ENCODE peak calls at places on chromosomes 2 and 18, in six cellular contexts. One of them, this sample, is unnamed.

GRCh38 chr2:199471443-199472057 is 13.8 kb upstream of the SATB2 start:
- DNase-seq in right lobe of liver: peak
- DNase-seq in kidney: peak
- DNase-seq in CD8-positive, alpha-beta T cell: no peak
- DNase-seq in mesendoderm: peak
- DNase-seq in brain microvascular endothelial cell: peak
- DNase-seq in this sample: peak

GRCh38 chr2:101150306-101151140 is 659 bp downstream of the TBC1D8 start:
- DNase-seq in right lobe of liver: peak
- DNase-seq in kidney: peak
- DNase-seq in CD8-positive, alpha-beta T cell: no peak
- DNase-seq in mesendoderm: peak
- DNase-seq in brain microvascular endothelial cell: no peak
- DNase-seq in this sample: no peak

GRCh38 chr2:55604027-55604565 is 13.3 kb downstream of the PPP4R3B start:
- DNase-seq in right lobe of liver: no peak
- DNase-seq in kidney: no peak
- DNase-seq in CD8-positive, alpha-beta T cell: no peak
- DNase-seq in mesendoderm: no peak
- DNase-seq in brain microvascular endothelial cell: no peak
- DNase-seq in this sample: no peak

GRCh38 chr2:188495990-188496431 is 204.3 kb downstream of the GULP1 start:
- DNase-seq in right lobe of liver: no peak
- DNase-seq in kidney: no peak
- DNase-seq in CD8-positive, alpha-beta T cell: no peak
- DNase-seq in mesendoderm: peak
- DNase-seq in brain microvascular endothelial cell: no peak
- DNase-seq in this sample: no peak

GRCh38 chr2:119177838-119178190 is 19.3 kb upstream of the C1QL2 start:
- DNase-seq in right lobe of liver: no peak
- DNase-seq in kidney: no peak
- DNase-seq in CD8-positive, alpha-beta T cell: no peak
- DNase-seq in mesendoderm: no peak
- DNase-seq in brain microvascular endothelial cell: no peak
- DNase-seq in this sample: no peak

GRCh38 chr2:70443078-70443465 is 110.6 kb downstream of the TGFA start:
- DNase-seq in right lobe of liver: no peak
- DNase-seq in kidney: no peak
- DNase-seq in CD8-positive, alpha-beta T cell: no peak
- DNase-seq in mesendoderm: no peak
- DNase-seq in brain microvascular endothelial cell: no peak
- DNase-seq in this sample: no peak

GRCh38 chr18:79509536-79509930 is 113.8 kb downstream of the NFATC1 start:
- DNase-seq in right lobe of liver: peak
- DNase-seq in kidney: peak
- DNase-seq in CD8-positive, alpha-beta T cell: no peak
- DNase-seq in mesendoderm: no peak
- DNase-seq in brain microvascular endothelial cell: no peak
- DNase-seq in this sample: peak

GRCh38 chr2:188452084-188452483 is 160.4 kb downstream of the GULP1 start:
- DNase-seq in right lobe of liver: no peak
- DNase-seq in kidney: no peak
- DNase-seq in CD8-positive, alpha-beta T cell: no peak
- DNase-seq in mesendoderm: no peak
- DNase-seq in brain microvascular endothelial cell: no peak
- DNase-seq in this sample: no peak

GRCh38 chr18:53702480-53702879 is 522.0 kb downstream of the MBD2 start:
- DNase-seq in right lobe of liver: no peak
- DNase-seq in kidney: no peak
- DNase-seq in CD8-positive, alpha-beta T cell: no peak
- DNase-seq in mesendoderm: no peak
- DNase-seq in brain microvascular endothelial cell: no peak
- DNase-seq in this sample: no peak

GRCh38 chr2:40658917-40659316 is 207.0 kb upstream of the SLC8A1 start:
- DNase-seq in right lobe of liver: no peak
- DNase-seq in kidney: no peak
- DNase-seq in CD8-positive, alpha-beta T cell: no peak
- DNase-seq in mesendoderm: peak
- DNase-seq in brain microvascular endothelial cell: peak
- DNase-seq in this sample: no peak

GRCh38 chr2:12404497-12404896 is 312.2 kb upstream of the TRIB2 start:
- DNase-seq in right lobe of liver: no peak
- DNase-seq in kidney: no peak
- DNase-seq in CD8-positive, alpha-beta T cell: no peak
- DNase-seq in mesendoderm: no peak
- DNase-seq in brain microvascular endothelial cell: no peak
- DNase-seq in this sample: no peak

GRCh38 chr2:179272406-179273192 is 8.0 kb upstream of the SESTD1 start:
- DNase-seq in right lobe of liver: no peak
- DNase-seq in kidney: no peak
- DNase-seq in CD8-positive, alpha-beta T cell: no peak
- DNase-seq in mesendoderm: no peak
- DNase-seq in brain microvascular endothelial cell: no peak
- DNase-seq in this sample: no peak

GRCh38 chr18:11989966-11990380 is 8.7 kb downstream of the IMPA2 start:
- DNase-seq in right lobe of liver: peak
- DNase-seq in kidney: peak
- DNase-seq in CD8-positive, alpha-beta T cell: no peak
- DNase-seq in mesendoderm: peak
- DNase-seq in brain microvascular endothelial cell: no peak
- DNase-seq in this sample: peak

GRCh38 chr2:178863130-178863855 is 56.1 kb upstream of the TTN start:
- DNase-seq in right lobe of liver: no peak
- DNase-seq in kidney: no peak
- DNase-seq in CD8-positive, alpha-beta T cell: no peak
- DNase-seq in mesendoderm: no peak
- DNase-seq in brain microvascular endothelial cell: no peak
- DNase-seq in this sample: no peak

GRCh38 chr18:7090771-7091170 is 26.8 kb downstream of the LAMA1 start:
- DNase-seq in right lobe of liver: no peak
- DNase-seq in kidney: no peak
- DNase-seq in CD8-positive, alpha-beta T cell: no peak
- DNase-seq in mesendoderm: no peak
- DNase-seq in brain microvascular endothelial cell: no peak
- DNase-seq in this sample: no peak

GRCh38 chr18:47970664-47971523 is 40.4 kb upstream of the SMAD2 start:
- DNase-seq in right lobe of liver: no peak
- DNase-seq in kidney: no peak
- DNase-seq in CD8-positive, alpha-beta T cell: no peak
- DNase-seq in mesendoderm: peak
- DNase-seq in brain microvascular endothelial cell: no peak
- DNase-seq in this sample: no peak

GRCh38 chr18:7946724-7947377 is 379.7 kb downstream of the PTPRM start:
- DNase-seq in right lobe of liver: no peak
- DNase-seq in kidney: peak
- DNase-seq in CD8-positive, alpha-beta T cell: no peak
- DNase-seq in mesendoderm: peak
- DNase-seq in brain microvascular endothelial cell: peak
- DNase-seq in this sample: peak

GRCh38 chr2:109428841-109429710 is 184.7 kb downstream of the SEPTIN10 start:
- DNase-seq in right lobe of liver: no peak
- DNase-seq in kidney: peak
- DNase-seq in CD8-positive, alpha-beta T cell: no peak
- DNase-seq in mesendoderm: no peak
- DNase-seq in brain microvascular endothelial cell: no peak
- DNase-seq in this sample: peak

GRCh38 chr2:221308507-221309054 is 263.5 kb downstream of the EPHA4 start:
- DNase-seq in right lobe of liver: no peak
- DNase-seq in kidney: no peak
- DNase-seq in CD8-positive, alpha-beta T cell: no peak
- DNase-seq in mesendoderm: no peak
- DNase-seq in brain microvascular endothelial cell: no peak
- DNase-seq in this sample: no peak
- H3K4me3 ChIP-seq in right lobe of liver: no peak
- H3K4me3 ChIP-seq in kidney: no peak
- H3K4me3 ChIP-seq in CD8-positive, alpha-beta T cell: no peak
- H3K4me3 ChIP-seq in mesendoderm: no peak
- H3K4me3 ChIP-seq in brain microvascular endothelial cell: no peak
- H3K4me3 ChIP-seq in this sample: no peak

GRCh38 chr2:42921162-42921550 is 128.8 kb upstream of the HAAO start:
- DNase-seq in right lobe of liver: no peak
- DNase-seq in kidney: no peak
- DNase-seq in CD8-positive, alpha-beta T cell: no peak
- DNase-seq in mesendoderm: no peak
- DNase-seq in brain microvascular endothelial cell: no peak
- DNase-seq in this sample: no peak

GRCh38 chr2:42918041-42918440 is 125.7 kb upstream of the HAAO start:
- DNase-seq in right lobe of liver: no peak
- DNase-seq in kidney: no peak
- DNase-seq in CD8-positive, alpha-beta T cell: no peak
- DNase-seq in mesendoderm: no peak
- DNase-seq in brain microvascular endothelial cell: no peak
- DNase-seq in this sample: no peak

GRCh38 chr2:42920446-42921161 is 128.2 kb upstream of the HAAO start:
- DNase-seq in right lobe of liver: no peak
- DNase-seq in kidney: no peak
- DNase-seq in CD8-positive, alpha-beta T cell: no peak
- DNase-seq in mesendoderm: no peak
- DNase-seq in brain microvascular endothelial cell: no peak
- DNase-seq in this sample: no peak

GRCh38 chr2:42917374-42918017 is 125.1 kb upstream of the HAAO start:
- DNase-seq in right lobe of liver: peak
- DNase-seq in kidney: peak
- DNase-seq in CD8-positive, alpha-beta T cell: no peak
- DNase-seq in mesendoderm: no peak
- DNase-seq in brain microvascular endothelial cell: peak
- DNase-seq in this sample: no peak

GRCh38 chr2:42918671-42919335 is 126.4 kb upstream of the HAAO start:
- DNase-seq in right lobe of liver: no peak
- DNase-seq in kidney: no peak
- DNase-seq in CD8-positive, alpha-beta T cell: no peak
- DNase-seq in mesendoderm: no peak
- DNase-seq in brain microvascular endothelial cell: no peak
- DNase-seq in this sample: no peak
- H3K27ac ChIP-seq in right lobe of liver: no peak
- H3K27ac ChIP-seq in kidney: no peak
- H3K27ac ChIP-seq in CD8-positive, alpha-beta T cell: no peak
- H3K27ac ChIP-seq in mesendoderm: no peak
- H3K27ac ChIP-seq in brain microvascular endothelial cell: no peak
- H3K27ac ChIP-seq in this sample: no peak

GRCh38 chr18:5413447-5413846 is 117.9 kb upstream of the ZBTB14 start:
- DNase-seq in right lobe of liver: no peak
- DNase-seq in kidney: no peak
- DNase-seq in CD8-positive, alpha-beta T cell: no peak
- DNase-seq in mesendoderm: peak
- DNase-seq in brain microvascular endothelial cell: no peak
- DNase-seq in this sample: no peak
- H3K4me3 ChIP-seq in right lobe of liver: no peak
- H3K4me3 ChIP-seq in kidney: no peak
- H3K4me3 ChIP-seq in CD8-positive, alpha-beta T cell: no peak
- H3K4me3 ChIP-seq in mesendoderm: no peak
- H3K4me3 ChIP-seq in brain microvascular endothelial cell: no peak
- H3K4me3 ChIP-seq in this sample: no peak

GRCh38 chr18:57437433-57437781 is 2.2 kb downstream of the ONECUT2 start:
- DNase-seq in right lobe of liver: no peak
- DNase-seq in kidney: peak
- DNase-seq in CD8-positive, alpha-beta T cell: no peak
- DNase-seq in mesendoderm: peak
- DNase-seq in brain microvascular endothelial cell: no peak
- DNase-seq in this sample: no peak

GRCh38 chr18:57438669-57439616 is 3.8 kb downstream of the ONECUT2 start:
- DNase-seq in right lobe of liver: no peak
- DNase-seq in kidney: no peak
- DNase-seq in CD8-positive, alpha-beta T cell: no peak
- DNase-seq in mesendoderm: peak
- DNase-seq in brain microvascular endothelial cell: no peak
- DNase-seq in this sample: no peak

GRCh38 chr18:57436965-57437333 is 1.8 kb downstream of the ONECUT2 start:
- DNase-seq in right lobe of liver: no peak
- DNase-seq in kidney: no peak
- DNase-seq in CD8-positive, alpha-beta T cell: no peak
- DNase-seq in mesendoderm: no peak
- DNase-seq in brain microvascular endothelial cell: no peak
- DNase-seq in this sample: no peak

GRCh38 chr18:57439617-57439975 is 4.4 kb downstream of the ONECUT2 start:
- DNase-seq in right lobe of liver: no peak
- DNase-seq in kidney: peak
- DNase-seq in CD8-positive, alpha-beta T cell: no peak
- DNase-seq in mesendoderm: peak
- DNase-seq in brain microvascular endothelial cell: no peak
- DNase-seq in this sample: no peak

GRCh38 chr18:57437782-57438668 is 2.9 kb downstream of the ONECUT2 start:
- DNase-seq in right lobe of liver: peak
- DNase-seq in kidney: peak
- DNase-seq in CD8-positive, alpha-beta T cell: no peak
- DNase-seq in mesendoderm: peak
- DNase-seq in brain microvascular endothelial cell: peak
- DNase-seq in this sample: peak
- H3K27ac ChIP-seq in right lobe of liver: peak
- H3K27ac ChIP-seq in kidney: no peak
- H3K27ac ChIP-seq in CD8-positive, alpha-beta T cell: no peak
- H3K27ac ChIP-seq in mesendoderm: no peak
- H3K27ac ChIP-seq in brain microvascular endothelial cell: no peak
- H3K27ac ChIP-seq in this sample: no peak

This sample was measured in osteoblast.